ENCODE peak calls at places on chromosome 19, in four cellular contexts. H is stimulated activated CD4-positive, alpha-beta T cell treated with anti-CD3 and anti-CD28 coated beads, TNF-alpha, amount 100 ng/mL, for 24 hours; F is activated CD4-positive, alpha-beta T cell treated with anti-CD3 and anti-CD28 coated beads for 1 hour; N is nucleus accumbens. L is an unnamed sample.

GRCh38 chr19:52601025-52601973 is 31.2 kb downstream of the ZNF701 start:
- DNase-seq in F (peak), H (peak), N (peak), L (peak)

GRCh38 chr19:47595937-47596336 is 13.0 kb upstream of the BICRA start:
- DNase-seq in F (no peak), H (no peak), N (no peak), L (no peak)

GRCh38 chr19:23774156-23774971 is 15.7 kb upstream of the ZNF681 start:
- DNase-seq in F (no peak), H (no peak), N (no peak), L (no peak)

GRCh38 chr19:4256563-4256962 is 9.7 kb downstream of the YJU2 start:
- DNase-seq in F (no peak), N (no peak), H (no peak), L (no peak)

GRCh38 chr19:49422407-49423277 is 599 bp downstream of the PTH2 start:
- DNase-seq in F (no peak), H (no peak), N (no peak), L (no peak)

GRCh38 chr19:52922841-52923781 is at the start of gene ZNF888:
- DNase-seq in F (peak), N (peak), H (peak), L (peak)

GRCh38 chr19:16078311-16078758 is 2.0 kb downstream of the TPM4 start:
- DNase-seq in N (no peak), F (peak), H (no peak), L (no peak)

GRCh38 chr19:34618410-34618809 is 58.5 kb downstream of the SCGB2B2 start:
- DNase-seq in H (no peak), F (no peak), N (no peak), L (no peak)

GRCh38 chr19:18204394-18205179 is 745 bp upstream of the RAB3A start:
- DNase-seq in N (peak), F (no peak), H (no peak), L (no peak)

GRCh38 chr19:17079710-17080440 is 4.3 kb downstream of the MYO9B start:
- DNase-seq in F (peak), H (peak), N (peak), L (no peak)

L was measured in NK-92 treated with Interleukin-12 subunit alpha and Interleukin-12 subunit beta, amount 100 ng/mL, for 24 hours.